ENCODE peak calls at places on chromosomes 7 and 10, in ten cellular contexts. One of them, this sample, is unnamed.

GRCh38 chr10:131160219-131160875 is 151.2 kb downstream of the TCERG1L start:
- DNase-seq in COR-L47: no peak
- DNase-seq in islet precursor cell: no peak
- DNase-seq in NCI-H1694 treated with DMSO at 0.1 percent for 48 hours: no peak
- DNase-seq in posterior cingulate gyrus: no peak
- DNase-seq in tibial nerve: no peak
- DNase-seq in NCI-H2081: no peak
- DNase-seq in brain microvascular endothelial cell: no peak
- DNase-seq in stimulated activated CD8-positive, alpha-beta memory T cell treated with anti-CD3 and anti-CD28 coated beads, Interleukin-4, amount 100 ng/mL, for 4 hours: no peak
- DNase-seq in NCI-H1105: no peak
- DNase-seq in this sample: no peak

GRCh38 chr7:45973725-45974532 is 52.9 kb upstream of the IGFBP3 start:
- DNase-seq in NCI-H1105: no peak
- DNase-seq in posterior cingulate gyrus: peak
- DNase-seq in NCI-H2081: no peak
- DNase-seq in COR-L47: no peak
- DNase-seq in brain microvascular endothelial cell: no peak
- DNase-seq in islet precursor cell: peak
- DNase-seq in tibial nerve: no peak
- DNase-seq in NCI-H1694 treated with DMSO at 0.1 percent for 48 hours: no peak
- DNase-seq in stimulated activated CD8-positive, alpha-beta memory T cell treated with anti-CD3 and anti-CD28 coated beads, Interleukin-4, amount 100 ng/mL, for 4 hours: no peak
- DNase-seq in this sample: peak

GRCh38 chr10:99656199-99657064 is 2.9 kb upstream of the ENTPD7 start:
- DNase-seq in islet precursor cell: no peak
- DNase-seq in NCI-H1105: no peak
- DNase-seq in posterior cingulate gyrus: no peak
- DNase-seq in NCI-H1694 treated with DMSO at 0.1 percent for 48 hours: no peak
- DNase-seq in COR-L47: no peak
- DNase-seq in stimulated activated CD8-positive, alpha-beta memory T cell treated with anti-CD3 and anti-CD28 coated beads, Interleukin-4, amount 100 ng/mL, for 4 hours: no peak
- DNase-seq in tibial nerve: no peak
- DNase-seq in NCI-H2081: no peak
- DNase-seq in brain microvascular endothelial cell: no peak
- DNase-seq in this sample: no peak

GRCh38 chr10:31404640-31405039 is 85.6 kb downstream of the ZEB1 start:
- DNase-seq in stimulated activated CD8-positive, alpha-beta memory T cell treated with anti-CD3 and anti-CD28 coated beads, Interleukin-4, amount 100 ng/mL, for 4 hours: no peak
- DNase-seq in tibial nerve: no peak
- DNase-seq in NCI-H2081: no peak
- DNase-seq in islet precursor cell: no peak
- DNase-seq in NCI-H1694 treated with DMSO at 0.1 percent for 48 hours: no peak
- DNase-seq in brain microvascular endothelial cell: peak
- DNase-seq in NCI-H1105: no peak
- DNase-seq in COR-L47: no peak
- DNase-seq in posterior cingulate gyrus: no peak
- DNase-seq in this sample: no peak

GRCh38 chr10:103659674-103660363 is 166.3 kb downstream of the NEURL1 start:
- DNase-seq in posterior cingulate gyrus: no peak
- DNase-seq in NCI-H1694 treated with DMSO at 0.1 percent for 48 hours: peak
- DNase-seq in COR-L47: peak
- DNase-seq in islet precursor cell: no peak
- DNase-seq in NCI-H1105: no peak
- DNase-seq in NCI-H2081: peak
- DNase-seq in brain microvascular endothelial cell: peak
- DNase-seq in stimulated activated CD8-positive, alpha-beta memory T cell treated with anti-CD3 and anti-CD28 coated beads, Interleukin-4, amount 100 ng/mL, for 4 hours: peak
- DNase-seq in tibial nerve: no peak
- DNase-seq in this sample: peak

GRCh38 chr10:36840793-36841192 is 284.6 kb upstream of the ANKRD30A start:
- DNase-seq in brain microvascular endothelial cell: no peak
- DNase-seq in NCI-H2081: no peak
- DNase-seq in posterior cingulate gyrus: no peak
- DNase-seq in stimulated activated CD8-positive, alpha-beta memory T cell treated with anti-CD3 and anti-CD28 coated beads, Interleukin-4, amount 100 ng/mL, for 4 hours: no peak
- DNase-seq in islet precursor cell: no peak
- DNase-seq in COR-L47: no peak
- DNase-seq in NCI-H1105: no peak
- DNase-seq in NCI-H1694 treated with DMSO at 0.1 percent for 48 hours: no peak
- DNase-seq in tibial nerve: no peak
- DNase-seq in this sample: no peak

GRCh38 chr7:1819258-1819841 is 149.3 kb downstream of the ELFN1 start:
- DNase-seq in tibial nerve: no peak
- DNase-seq in NCI-H1694 treated with DMSO at 0.1 percent for 48 hours: no peak
- DNase-seq in NCI-H1105: no peak
- DNase-seq in stimulated activated CD8-positive, alpha-beta memory T cell treated with anti-CD3 and anti-CD28 coated beads, Interleukin-4, amount 100 ng/mL, for 4 hours: no peak
- DNase-seq in NCI-H2081: no peak
- DNase-seq in brain microvascular endothelial cell: no peak
- DNase-seq in posterior cingulate gyrus: peak
- DNase-seq in islet precursor cell: peak
- DNase-seq in COR-L47: no peak
- DNase-seq in this sample: no peak

GRCh38 chr7:128240696-128241386 is at the start of gene LEP:
- DNase-seq in NCI-H2081: no peak
- DNase-seq in tibial nerve: no peak
- DNase-seq in islet precursor cell: no peak
- DNase-seq in COR-L47: no peak
- DNase-seq in posterior cingulate gyrus: no peak
- DNase-seq in brain microvascular endothelial cell: no peak
- DNase-seq in stimulated activated CD8-positive, alpha-beta memory T cell treated with anti-CD3 and anti-CD28 coated beads, Interleukin-4, amount 100 ng/mL, for 4 hours: no peak
- DNase-seq in NCI-H1694 treated with DMSO at 0.1 percent for 48 hours: no peak
- DNase-seq in NCI-H1105: no peak
- DNase-seq in this sample: no peak

GRCh38 chr7:94133460-94133859 is 129.3 kb upstream of the BET1 start:
- DNase-seq in posterior cingulate gyrus: no peak
- DNase-seq in NCI-H1694 treated with DMSO at 0.1 percent for 48 hours: no peak
- DNase-seq in COR-L47: no peak
- DNase-seq in islet precursor cell: no peak
- DNase-seq in tibial nerve: no peak
- DNase-seq in NCI-H1105: no peak
- DNase-seq in stimulated activated CD8-positive, alpha-beta memory T cell treated with anti-CD3 and anti-CD28 coated beads, Interleukin-4, amount 100 ng/mL, for 4 hours: no peak
- DNase-seq in NCI-H2081: no peak
- DNase-seq in brain microvascular endothelial cell: no peak
- DNase-seq in this sample: no peak

GRCh38 chr10:18214692-18215563 is 74.7 kb downstream of the CACNB2 start:
- DNase-seq in tibial nerve: peak
- DNase-seq in brain microvascular endothelial cell: peak
- DNase-seq in NCI-H1694 treated with DMSO at 0.1 percent for 48 hours: no peak
- DNase-seq in islet precursor cell: peak
- DNase-seq in stimulated activated CD8-positive, alpha-beta memory T cell treated with anti-CD3 and anti-CD28 coated beads, Interleukin-4, amount 100 ng/mL, for 4 hours: no peak
- DNase-seq in NCI-H2081: no peak
- DNase-seq in NCI-H1105: no peak
- DNase-seq in COR-L47: no peak
- DNase-seq in posterior cingulate gyrus: no peak
- DNase-seq in this sample: peak

GRCh38 chr10:91311601-91312000 is 91.1 kb downstream of the PCGF5 start:
- DNase-seq in brain microvascular endothelial cell: no peak
- DNase-seq in NCI-H1694 treated with DMSO at 0.1 percent for 48 hours: no peak
- DNase-seq in COR-L47: no peak
- DNase-seq in NCI-H1105: no peak
- DNase-seq in posterior cingulate gyrus: no peak
- DNase-seq in tibial nerve: no peak
- DNase-seq in NCI-H2081: no peak
- DNase-seq in stimulated activated CD8-positive, alpha-beta memory T cell treated with anti-CD3 and anti-CD28 coated beads, Interleukin-4, amount 100 ng/mL, for 4 hours: no peak
- DNase-seq in islet precursor cell: no peak
- DNase-seq in this sample: no peak

GRCh38 chr7:91047636-91048035 is 216.6 kb upstream of the FZD1 start:
- DNase-seq in NCI-H1105: no peak
- DNase-seq in NCI-H2081: no peak
- DNase-seq in COR-L47: no peak
- DNase-seq in stimulated activated CD8-positive, alpha-beta memory T cell treated with anti-CD3 and anti-CD28 coated beads, Interleukin-4, amount 100 ng/mL, for 4 hours: no peak
- DNase-seq in islet precursor cell: no peak
- DNase-seq in tibial nerve: no peak
- DNase-seq in brain microvascular endothelial cell: no peak
- DNase-seq in NCI-H1694 treated with DMSO at 0.1 percent for 48 hours: no peak
- DNase-seq in posterior cingulate gyrus: no peak
- DNase-seq in this sample: no peak

GRCh38 chr10:34290412-34291082 is 524.5 kb downstream of the PARD3 start:
- DNase-seq in NCI-H1105: no peak
- DNase-seq in COR-L47: no peak
- DNase-seq in islet precursor cell: no peak
- DNase-seq in NCI-H2081: no peak
- DNase-seq in stimulated activated CD8-positive, alpha-beta memory T cell treated with anti-CD3 and anti-CD28 coated beads, Interleukin-4, amount 100 ng/mL, for 4 hours: no peak
- DNase-seq in posterior cingulate gyrus: no peak
- DNase-seq in tibial nerve: no peak
- DNase-seq in NCI-H1694 treated with DMSO at 0.1 percent for 48 hours: no peak
- DNase-seq in brain microvascular endothelial cell: peak
- DNase-seq in this sample: no peak

GRCh38 chr7:89914673-89915072 is 239.6 kb upstream of the STEAP1 start:
- DNase-seq in COR-L47: no peak
- DNase-seq in NCI-H1694 treated with DMSO at 0.1 percent for 48 hours: no peak
- DNase-seq in stimulated activated CD8-positive, alpha-beta memory T cell treated with anti-CD3 and anti-CD28 coated beads, Interleukin-4, amount 100 ng/mL, for 4 hours: no peak
- DNase-seq in brain microvascular endothelial cell: no peak
- DNase-seq in NCI-H2081: peak
- DNase-seq in islet precursor cell: peak
- DNase-seq in posterior cingulate gyrus: no peak
- DNase-seq in NCI-H1105: no peak
- DNase-seq in tibial nerve: no peak
- DNase-seq in this sample: no peak

GRCh38 chr7:156751319-156751718 is 110.7 kb downstream of the RNF32 start:
- DNase-seq in stimulated activated CD8-positive, alpha-beta memory T cell treated with anti-CD3 and anti-CD28 coated beads, Interleukin-4, amount 100 ng/mL, for 4 hours: no peak
- DNase-seq in tibial nerve: no peak
- DNase-seq in NCI-H1105: no peak
- DNase-seq in NCI-H1694 treated with DMSO at 0.1 percent for 48 hours: no peak
- DNase-seq in COR-L47: no peak
- DNase-seq in brain microvascular endothelial cell: peak
- DNase-seq in posterior cingulate gyrus: no peak
- DNase-seq in islet precursor cell: peak
- DNase-seq in NCI-H2081: no peak
- DNase-seq in this sample: no peak

GRCh38 chr10:3180361-3180760 is 7.8 kb upstream of the PITRM1 start:
- DNase-seq in stimulated activated CD8-positive, alpha-beta memory T cell treated with anti-CD3 and anti-CD28 coated beads, Interleukin-4, amount 100 ng/mL, for 4 hours: no peak
- DNase-seq in NCI-H2081: no peak
- DNase-seq in COR-L47: no peak
- DNase-seq in brain microvascular endothelial cell: no peak
- DNase-seq in islet precursor cell: no peak
- DNase-seq in posterior cingulate gyrus: no peak
- DNase-seq in NCI-H1105: no peak
- DNase-seq in tibial nerve: no peak
- DNase-seq in NCI-H1694 treated with DMSO at 0.1 percent for 48 hours: no peak
- DNase-seq in this sample: no peak

GRCh38 chr7:561631-562393 is 42.2 kb upstream of the PDGFA start:
- DNase-seq in islet precursor cell: no peak
- DNase-seq in NCI-H2081: no peak
- DNase-seq in stimulated activated CD8-positive, alpha-beta memory T cell treated with anti-CD3 and anti-CD28 coated beads, Interleukin-4, amount 100 ng/mL, for 4 hours: no peak
- DNase-seq in posterior cingulate gyrus: no peak
- DNase-seq in brain microvascular endothelial cell: no peak
- DNase-seq in NCI-H1694 treated with DMSO at 0.1 percent for 48 hours: no peak
- DNase-seq in NCI-H1105: no peak
- DNase-seq in COR-L47: no peak
- DNase-seq in tibial nerve: no peak
- DNase-seq in this sample: no peak

GRCh38 chr7:12103948-12104347 is 107.1 kb upstream of the TMEM106B start:
- DNase-seq in islet precursor cell: no peak
- DNase-seq in tibial nerve: no peak
- DNase-seq in NCI-H1694 treated with DMSO at 0.1 percent for 48 hours: no peak
- DNase-seq in brain microvascular endothelial cell: no peak
- DNase-seq in COR-L47: no peak
- DNase-seq in NCI-H1105: no peak
- DNase-seq in posterior cingulate gyrus: no peak
- DNase-seq in stimulated activated CD8-positive, alpha-beta memory T cell treated with anti-CD3 and anti-CD28 coated beads, Interleukin-4, amount 100 ng/mL, for 4 hours: no peak
- DNase-seq in NCI-H2081: no peak
- DNase-seq in this sample: no peak

GRCh38 chr10:7337431-7338171 is 73.2 kb downstream of the SFMBT2 start:
- DNase-seq in brain microvascular endothelial cell: no peak
- DNase-seq in NCI-H2081: no peak
- DNase-seq in NCI-H1105: no peak
- DNase-seq in NCI-H1694 treated with DMSO at 0.1 percent for 48 hours: no peak
- DNase-seq in stimulated activated CD8-positive, alpha-beta memory T cell treated with anti-CD3 and anti-CD28 coated beads, Interleukin-4, amount 100 ng/mL, for 4 hours: no peak
- DNase-seq in islet precursor cell: no peak
- DNase-seq in posterior cingulate gyrus: no peak
- DNase-seq in COR-L47: no peak
- DNase-seq in tibial nerve: no peak
- DNase-seq in this sample: no peak

GRCh38 chr10:118594392-118595063 is 920 bp downstream of the PRLHR start:
- DNase-seq in posterior cingulate gyrus: no peak
- DNase-seq in islet precursor cell: peak
- DNase-seq in stimulated activated CD8-positive, alpha-beta memory T cell treated with anti-CD3 and anti-CD28 coated beads, Interleukin-4, amount 100 ng/mL, for 4 hours: no peak
- DNase-seq in COR-L47: no peak
- DNase-seq in NCI-H1694 treated with DMSO at 0.1 percent for 48 hours: no peak
- DNase-seq in brain microvascular endothelial cell: peak
- DNase-seq in tibial nerve: no peak
- DNase-seq in NCI-H2081: no peak
- DNase-seq in NCI-H1105: no peak
- DNase-seq in this sample: no peak

GRCh38 chr10:88233870-88234269 is 349.2 kb downstream of the RNLS start:
- DNase-seq in NCI-H2081: no peak
- DNase-seq in tibial nerve: no peak
- DNase-seq in islet precursor cell: no peak
- DNase-seq in NCI-H1694 treated with DMSO at 0.1 percent for 48 hours: no peak
- DNase-seq in COR-L47: no peak
- DNase-seq in posterior cingulate gyrus: no peak
- DNase-seq in brain microvascular endothelial cell: no peak
- DNase-seq in stimulated activated CD8-positive, alpha-beta memory T cell treated with anti-CD3 and anti-CD28 coated beads, Interleukin-4, amount 100 ng/mL, for 4 hours: no peak
- DNase-seq in NCI-H1105: no peak
- DNase-seq in this sample: no peak

GRCh38 chr7:74083928-74084721 is 521 bp downstream of the LIMK1 start:
- DNase-seq in stimulated activated CD8-positive, alpha-beta memory T cell treated with anti-CD3 and anti-CD28 coated beads, Interleukin-4, amount 100 ng/mL, for 4 hours: no peak
- DNase-seq in NCI-H1105: peak
- DNase-seq in COR-L47: peak
- DNase-seq in tibial nerve: no peak
- DNase-seq in NCI-H1694 treated with DMSO at 0.1 percent for 48 hours: peak
- DNase-seq in NCI-H2081: peak
- DNase-seq in brain microvascular endothelial cell: no peak
- DNase-seq in posterior cingulate gyrus: no peak
- DNase-seq in islet precursor cell: peak
- DNase-seq in this sample: no peak

GRCh38 chr7:22267989-22268615 is 88.9 kb downstream of the RAPGEF5 start:
- DNase-seq in COR-L47: no peak
- DNase-seq in NCI-H1694 treated with DMSO at 0.1 percent for 48 hours: no peak
- DNase-seq in posterior cingulate gyrus: no peak
- DNase-seq in brain microvascular endothelial cell: no peak
- DNase-seq in NCI-H1105: no peak
- DNase-seq in tibial nerve: no peak
- DNase-seq in NCI-H2081: no peak
- DNase-seq in stimulated activated CD8-positive, alpha-beta memory T cell treated with anti-CD3 and anti-CD28 coated beads, Interleukin-4, amount 100 ng/mL, for 4 hours: no peak
- DNase-seq in islet precursor cell: no peak
- DNase-seq in this sample: no peak

GRCh38 chr7:154695836-154696235 is 307.1 kb downstream of the PAXIP1 start:
- DNase-seq in NCI-H1694 treated with DMSO at 0.1 percent for 48 hours: no peak
- DNase-seq in brain microvascular endothelial cell: no peak
- DNase-seq in stimulated activated CD8-positive, alpha-beta memory T cell treated with anti-CD3 and anti-CD28 coated beads, Interleukin-4, amount 100 ng/mL, for 4 hours: no peak
- DNase-seq in islet precursor cell: no peak
- DNase-seq in NCI-H1105: no peak
- DNase-seq in COR-L47: no peak
- DNase-seq in tibial nerve: no peak
- DNase-seq in NCI-H2081: no peak
- DNase-seq in posterior cingulate gyrus: no peak
- DNase-seq in this sample: no peak